ENCODE peak calls at places on chromosomes 5 and 9, in six cellular contexts. Q, R, A, O, B and S are unnamed samples.

GRCh38 chr9:107870927-107871720 is 381.6 kb upstream of the KLF4 start:
- DNase-seq in Q (no peak), R (no peak), A (no peak), O (no peak), B (no peak), S (no peak)

GRCh38 chr5:80686757-80687156 is 32.0 kb upstream of the DHFR start:
- DNase-seq in Q (no peak), R (no peak), A (no peak), O (no peak), B (peak; percentile 45), S (no peak)

GRCh38 chr5:174317261-174317894 is 271.9 kb downstream of the NSG2 start:
- DNase-seq in Q (no peak), R (no peak), A (no peak), O (no peak), B (peak; percentile 74), S (no peak)

GRCh38 chr9:124355941-124356744 is 59.1 kb downstream of the PSMB7 start:
- DNase-seq in Q (no peak), R (no peak), A (no peak), O (no peak), B (no peak), S (no peak)

GRCh38 chr5:89120719-89121118 is 237.7 kb upstream of the MEF2C start:
- DNase-seq in Q (no peak), R (no peak), A (no peak), O (no peak), B (peak; percentile 23), S (no peak)

GRCh38 chr5:53002491-53002890 is 13.3 kb downstream of the ITGA2 start:
- DNase-seq in Q (no peak), R (no peak), A (no peak), O (no peak), B (no peak), S (no peak)

GRCh38 chr5:180138214-180138975 is 66.8 kb upstream of the RNF130 start:
- DNase-seq in Q (no peak), R (no peak), A (no peak), O (peak; percentile 12), B (no peak), S (no peak)

GRCh38 chr9:128288273-128289004 is 12.4 kb downstream of the SWI5 start:
- DNase-seq in Q (no peak), R (no peak), A (no peak), O (no peak), B (no peak), S (no peak)